ENCODE peak calls at places on chromosomes 11 and 22, in eight cellular contexts. T is GM23248, M is MM.1S, I is body of pancreas, R is thyroid gland, K is adipocyte, C is right atrium auricular region, F is AG04450. P is an unnamed sample.

GRCh38 chr11:8219257-8220021 is 44.2 kb downstream of the LMO1 start:
- DNase-seq in T (peak; percentile 68), M (peak; percentile 48), I (peak; percentile 62), R (peak; percentile 43), K (peak; percentile 61), C (no peak), F (peak; percentile 15), P (no peak)

GRCh38 chr11:93541884-93542752 is 1.1 kb downstream of the SMCO4 start:
- DNase-seq in T (peak; percentile 75), M (peak; percentile 31), I (peak; percentile 51), R (peak; percentile 67), K (peak; percentile 64), C (peak; percentile 63), F (no peak), P (peak; percentile 71)

GRCh38 chr11:103832762-103833161 is 203.7 kb upstream of the DDI1 start:
- DNase-seq in T (no peak), M (no peak), I (no peak), R (no peak), K (no peak), C (no peak), F (no peak), P (no peak)

GRCh38 chr11:42840856-42841255 is 470.9 kb upstream of the API5 start:
- DNase-seq in T (no peak), M (no peak), I (no peak), R (peak; percentile 19), K (no peak), C (no peak), F (no peak), P (no peak)

GRCh38 chr11:117189191-117189940 is 9.8 kb upstream of the TAGLN start:
- DNase-seq in T (no peak), M (no peak), I (peak; percentile 12), R (peak; percentile 3), K (no peak), C (no peak), F (no peak), P (no peak)

GRCh38 chr11:117183724-117184349 is 5.3 kb downstream of the SIDT2 start:
- DNase-seq in T (no peak), M (no peak), I (peak; percentile 25), R (no peak), K (no peak), C (peak; percentile 36), F (no peak), P (peak; percentile 81)

GRCh38 chr22:37335819-37336199 is 53.5 kb downstream of the CYTH4 start:
- DNase-seq in T (no peak), M (no peak), I (no peak), R (no peak), K (no peak), C (no peak), F (no peak), P (no peak)

GRCh38 chr22:42132457-42132856 is 1.8 kb upstream of the CYP2D6 start:
- DNase-seq in T (no peak), M (no peak), I (no peak), R (no peak), K (no peak), C (no peak), F (no peak), P (no peak)

GRCh38 chr11:104319396-104319795 is 155.4 kb upstream of the PDGFD start:
- DNase-seq in T (no peak), M (no peak), I (no peak), R (no peak), K (no peak), C (no peak), F (no peak), P (no peak)

GRCh38 chr11:70270877-70271634 is 566 bp downstream of the PPFIA1 start:
- DNase-seq in T (peak; percentile 80), M (peak; percentile 45), I (peak; percentile 51), R (peak; percentile 55), K (peak; percentile 78), C (no peak), F (peak; percentile 13), P (no peak)

GRCh38 chr11:7965386-7965785 is at the start of gene NLRP10:
- DNase-seq in T (peak; percentile 94), M (no peak), I (no peak), R (no peak), K (peak; percentile 81), C (no peak), F (peak; percentile 67), P (no peak)

GRCh38 chr11:115324569-115325432 is 179.4 kb downstream of the CADM1 start:
- DNase-seq in T (peak; percentile 63), M (peak; percentile 87), I (peak; percentile 17), R (peak; percentile 29), K (peak; percentile 77), C (no peak), F (peak; percentile 24), P (peak; percentile 36)

GRCh38 chr11:12242071-12242672 is 131.8 kb downstream of the MICAL2 start:
- DNase-seq in T (no peak), M (no peak), I (peak; percentile 71), R (no peak), K (no peak), C (no peak), F (no peak), P (no peak)

GRCh38 chr11:55501014-55501413 is 53.3 kb upstream of the OR4C15 start:
- DNase-seq in T (no peak), M (no peak), I (no peak), R (no peak), K (no peak), C (no peak), F (no peak), P (no peak)

GRCh38 chr11:75270896-75271415 is 30.4 kb downstream of the TPBGL start:
- DNase-seq in T (peak; percentile 47), M (peak; percentile 45), I (no peak), R (no peak), K (peak; percentile 40), C (no peak), F (no peak), P (no peak)

GRCh38 chr11:87143663-87144062 is 105.9 kb downstream of the TMEM135 start:
- DNase-seq in T (no peak), M (no peak), I (no peak), R (no peak), K (no peak), C (no peak), F (no peak), P (no peak)

GRCh38 chr11:121426476-121427454 is 25.3 kb upstream of the SORL1 start:
- DNase-seq in T (peak; percentile 45), M (no peak), I (no peak), R (peak; percentile 65), K (no peak), C (no peak), F (no peak), P (no peak)

GRCh38 chr11:119700030-119700429 is 29.0 kb downstream of the NECTIN1 start:
- DNase-seq in T (no peak), M (no peak), I (no peak), R (no peak), K (no peak), C (no peak), F (no peak), P (no peak)

GRCh38 chr11:4704790-4705334 is 278 bp downstream of the MMP26 start:
- DNase-seq in T (no peak), M (no peak), I (no peak), R (no peak), K (no peak), C (no peak), F (no peak), P (no peak)

GRCh38 chr11:46710821-46711269 is 8.2 kb upstream of the F2 start:
- DNase-seq in T (peak; percentile 98), M (no peak), I (no peak), R (no peak), K (peak; percentile 80), C (peak; percentile 82), F (peak; percentile 85), P (no peak)

GRCh38 chr11:20156876-20157613 is 3.2 kb downstream of the DBX1 start:
- DNase-seq in T (no peak), M (peak; percentile 15), I (no peak), R (no peak), K (no peak), C (no peak), F (no peak), P (no peak)
- H3K4me3 ChIP-seq in T (no peak overlapping the region), M (peak overlapping the region; percentile 31), I (no peak overlapping the region), R (no peak overlapping the region), K (no peak overlapping the region), C (peak overlapping the region; percentile 28), F (no peak overlapping the region), P (no peak overlapping the region)

DNA sequence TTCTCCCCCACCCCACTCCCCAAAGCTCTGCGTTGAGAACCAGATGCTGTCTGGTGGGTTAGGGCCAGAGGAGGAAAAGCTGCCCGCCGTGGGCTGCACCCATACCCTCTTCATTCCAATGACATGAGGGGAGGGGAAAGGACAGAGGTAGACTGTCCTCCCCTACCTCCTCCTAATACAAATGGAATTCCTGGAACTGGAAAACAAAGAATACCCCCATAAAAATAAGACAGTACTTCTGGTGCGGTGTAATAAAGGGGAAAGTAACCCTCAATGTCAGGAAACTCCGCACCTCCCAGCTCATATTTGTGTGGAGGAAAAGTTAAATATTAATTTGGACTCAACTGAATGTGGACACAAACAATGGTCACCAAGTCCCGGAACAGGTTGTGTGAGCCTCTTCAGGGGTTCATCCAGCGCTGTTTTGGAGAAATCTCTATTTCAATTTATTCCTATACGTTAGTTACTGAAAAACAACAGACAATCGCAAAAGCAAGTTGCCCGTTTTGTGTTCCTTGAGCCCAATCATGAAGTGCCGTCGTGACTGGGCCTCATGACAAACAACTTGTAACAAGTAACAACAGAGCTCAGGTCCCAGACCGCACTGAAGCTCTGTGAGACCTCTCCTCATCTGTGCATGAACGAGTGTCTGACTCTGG is 55.0 kb upstream of the B3GAT1 start:
- DNase-seq in T (no peak), M (no peak), I (no peak), R (no peak), K (no peak), C (no peak), F (no peak), P (no peak)
- H3K4me3 ChIP-seq in T (no peak overlapping the region), M (no peak overlapping the region), I (no peak overlapping the region), R (no peak overlapping the region), K (no peak overlapping the region), C (no peak overlapping the region), F (no peak overlapping the region), P (no peak overlapping the region)

GRCh38 chr22:39444937-39445465 is 11.8 kb upstream of the MGAT3 start:
- DNase-seq in T (no peak), M (no peak), I (no peak), R (no peak), K (no peak), C (no peak), F (no peak), P (no peak)
- H3K4me3 ChIP-seq in T (no peak overlapping the region), M (no peak overlapping the region), I (no peak overlapping the region), R (no peak overlapping the region), K (no peak overlapping the region), C (no peak overlapping the region), F (no peak overlapping the region), P (no peak overlapping the region)

DNA sequence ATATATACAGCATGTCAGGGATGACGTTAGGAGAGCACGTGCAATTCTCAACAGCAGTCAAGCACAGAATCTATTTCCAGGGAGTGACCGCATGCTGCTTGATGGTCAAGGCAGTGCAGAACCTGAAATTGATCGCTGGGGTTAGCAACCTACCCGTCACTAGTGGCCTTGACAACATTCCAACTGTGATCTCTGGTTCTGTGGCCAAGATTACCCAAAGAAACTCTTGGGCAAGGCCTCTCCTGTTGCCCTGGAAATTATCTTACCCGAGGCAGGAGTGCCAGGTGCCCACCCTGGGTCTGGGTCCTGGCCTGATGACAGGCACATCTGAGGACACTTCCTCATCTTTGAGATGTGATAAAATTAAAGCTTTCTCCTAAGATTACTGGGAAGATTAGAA is 2.2 kb downstream of the TM7SF2 start:
- DNase-seq in T (no peak), M (no peak), I (peak; percentile 76), R (no peak), K (no peak), C (no peak), F (no peak), P (no peak)
- H3K4me3 ChIP-seq in T (no peak overlapping the region), M (no peak overlapping the region), I (no peak overlapping the region), R (no peak overlapping the region), K (no peak overlapping the region), C (no peak overlapping the region), F (no peak overlapping the region), P (no peak overlapping the region)